ENCODE peak calls at places on chromosomes 4 and X, in seven cellular contexts. B is erythroblast, I is tibial nerve, T is IMR-90, M is K562, C is ovary, E is uterus. G is an unnamed sample.

GRCh38 chrX:147342197-147342596 is 527.7 kb upstream of the CXorf51A start:
- DNase-seq in I (no peak), T (no peak), E (no peak), B (no peak), M (no peak), C (no peak), G (no peak)

GRCh38 chr4:73251384-73251783 is 7.2 kb downstream of the ANKRD17 start:
- DNase-seq in C (no peak), M (no peak), B (peak), E (no peak), T (no peak), I (no peak), G (no peak)

GRCh38 chr4:71559957-71560541 is 221.2 kb downstream of the SLC4A4 start:
- DNase-seq in I (no peak), B (no peak), E (no peak), M (no peak), C (no peak), T (peak), G (no peak)

GRCh38 chrX:102684772-102685520 is 27.3 kb upstream of the GPRASP2 start:
- DNase-seq in I (no peak), B (no peak), E (no peak), C (no peak), M (no peak), T (no peak), G (no peak)

GRCh38 chr4:85734446-85734845 is 259.5 kb downstream of the ARHGAP24 start:
- DNase-seq in B (no peak), I (no peak), E (no peak), C (no peak), T (no peak), M (no peak), G (no peak)

GRCh38 chrX:19697416-19697815 is 182.1 kb upstream of the MAP3K15 start:
- DNase-seq in E (no peak), T (peak), I (no peak), B (no peak), M (no peak), C (no peak), G (no peak)

GRCh38 chrX:19840899-19841648 is 46.3 kb downstream of the SH3KBP1 start:
- DNase-seq in E (no peak), C (no peak), I (no peak), M (no peak), T (no peak), B (peak), G (no peak)

GRCh38 chr4:121107507-121107906 is 35.2 kb upstream of the NDNF start:
- DNase-seq in I (no peak), C (no peak), T (no peak), B (no peak), M (no peak), E (no peak), G (no peak)

GRCh38 chrX:132631579-132632232 is 142.9 kb upstream of the MBNL3 start:
- DNase-seq in I (no peak), E (no peak), T (peak), M (peak), B (peak), C (no peak), G (no peak)

GRCh38 chrX:52852110-52852872 is 15.6 kb downstream of the XAGE3 start:
- DNase-seq in M (no peak), C (no peak), B (no peak), E (no peak), T (peak), I (no peak), G (no peak)

GRCh38 chrX:72125331-72126047 is 6.2 kb downstream of the RTL5 start:
- DNase-seq in I (no peak), M (no peak), E (no peak), C (no peak), B (peak), T (no peak), G (no peak)

GRCh38 chr4:67332627-67333026 is 212.7 kb downstream of the CENPC start:
- DNase-seq in T (no peak), I (no peak), M (peak), E (no peak), C (no peak), B (peak), G (no peak)

GRCh38 chr4:108030332-108030731 is 40.6 kb downstream of the HADH start:
- DNase-seq in B (peak), C (no peak), E (no peak), I (peak), M (peak), T (peak), G (no peak)

GRCh38 chr4:41757521-41758156 is 9.1 kb upstream of the PHOX2B start:
- DNase-seq in C (no peak), M (no peak), I (no peak), E (no peak), B (no peak), T (no peak), G (peak)

GRCh38 chrX:148609766-148610698 is 109.6 kb downstream of the AFF2 start:
- DNase-seq in B (no peak), E (no peak), T (no peak), C (no peak), M (no peak), I (no peak), G (no peak)

GRCh38 chr4:88573995-88574394 is 18.3 kb upstream of the HERC3 start:
- DNase-seq in T (peak), M (no peak), I (no peak), C (no peak), E (no peak), B (no peak), G (no peak)

GRCh38 chr4:173735585-173735984 is 205.6 kb upstream of the HAND2 start:
- DNase-seq in E (no peak), I (no peak), B (no peak), M (no peak), T (no peak), C (no peak), G (no peak)

GRCh38 chrX:22534643-22535042 is 261.9 kb downstream of the CBLL2 start:
- DNase-seq in I (no peak), E (peak), T (peak), M (no peak), C (no peak), B (no peak), G (no peak)

GRCh38 chr4:18934197-18934596 is 912.6 kb upstream of the LCORL start:
- DNase-seq in T (no peak), B (no peak), M (no peak), C (no peak), E (no peak), I (no peak), G (no peak)

GRCh38 chrX:17529349-17529748 is 154.3 kb downstream of the NHS start:
- DNase-seq in B (no peak), T (no peak), M (no peak), C (no peak), E (no peak), I (no peak), G (no peak)

GRCh38 chrX:154046262-154046771 is 26.6 kb upstream of the IRAK1 start:
- DNase-seq in T (peak), C (peak), M (no peak), E (peak), I (peak), B (no peak), G (no peak)

GRCh38 chr4:104942990-104943758 is 203.5 kb upstream of the TET2 start:
- DNase-seq in I (no peak), T (no peak), C (no peak), E (no peak), M (no peak), B (peak), G (no peak)

GRCh38 chr4:39892988-39893692 is 84.6 kb downstream of the PDS5A start:
- DNase-seq in C (no peak), E (no peak), B (no peak), M (no peak), T (no peak), I (no peak), G (no peak)

GRCh38 chr4:16034010-16034829 is 49.6 kb downstream of the PROM1 start:
- DNase-seq in C (no peak), E (no peak), I (no peak), T (peak), M (no peak), B (no peak), G (no peak)

GRCh38 chrX:67917412-67918010 is 373.7 kb downstream of the AR start:
- DNase-seq in M (no peak), B (no peak), E (no peak), C (no peak), I (no peak), T (no peak), G (no peak)

GRCh38 chr4:117324851-117325491 is 239.6 kb upstream of the TRAM1L1 start:
- DNase-seq in M (no peak), B (no peak), T (peak), E (no peak), C (no peak), I (no peak), G (no peak)

GRCh38 chrX:71619193-71619592 is 882 bp upstream of the CXCR3 start:
- DNase-seq in M (no peak), I (no peak), E (no peak), T (no peak), B (no peak), C (no peak), G (no peak)

GRCh38 chr4:1419708-1420107 is 13.5 kb upstream of the NKX1-1 start:
- DNase-seq in E (no peak), C (no peak), T (no peak), I (no peak), M (no peak), B (no peak), G (no peak)

GRCh38 chrX:39196192-39197102 is 395.2 kb downstream of the MID1IP1 start:
- DNase-seq in M (peak), I (peak), E (peak), B (peak), T (peak), C (no peak), G (peak)

GRCh38 chr4:113758361-113758760 is 3.2 kb downstream of the CAMK2D start:
- DNase-seq in E (no peak), T (peak), B (no peak), I (no peak), M (no peak), C (no peak), G (no peak)

DNA sequence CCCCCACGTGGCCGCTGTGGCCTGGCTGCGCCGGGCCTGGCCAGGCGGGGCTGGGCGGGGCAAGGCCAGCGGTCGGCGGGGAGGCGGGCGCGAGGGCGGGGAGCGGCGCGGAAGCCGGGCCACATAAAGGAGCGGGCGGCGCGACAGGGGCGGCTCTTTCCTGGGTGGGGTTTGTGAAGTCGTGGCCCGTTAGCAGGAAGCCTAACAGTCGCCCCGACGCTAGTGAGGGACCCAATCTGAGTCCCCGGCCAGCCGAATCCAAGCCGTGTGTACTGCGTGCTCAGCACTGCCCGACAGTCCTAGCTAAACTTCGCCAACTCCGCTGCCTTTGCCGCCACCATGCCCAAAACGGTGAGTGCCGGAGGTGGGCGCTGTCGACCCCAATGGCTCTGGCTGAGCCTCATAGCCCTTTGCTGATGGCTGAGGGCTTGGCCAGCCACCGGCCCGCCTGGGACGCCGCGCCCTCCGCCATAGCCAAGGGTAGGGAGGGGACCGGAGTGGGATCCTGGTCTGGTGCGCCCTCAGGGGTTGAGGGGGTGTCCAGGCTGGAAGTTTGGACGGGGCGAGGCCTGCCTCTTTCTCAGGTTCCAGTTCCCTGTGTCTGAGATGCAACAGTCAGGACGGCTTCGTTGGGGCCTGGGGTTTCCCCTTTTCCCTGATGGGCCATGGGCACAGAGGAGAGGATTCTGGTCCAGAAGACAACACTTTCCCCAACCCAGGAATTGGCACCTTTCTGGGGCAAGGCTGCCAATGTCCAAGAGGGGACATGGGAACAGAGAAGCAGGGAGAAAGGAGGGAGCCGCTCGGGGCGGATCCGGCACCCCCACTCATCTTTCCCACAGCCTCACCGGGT is at the start of gene MSN:
- DNase-seq in E (peak), B (peak), I (peak), C (peak), M (peak), T (peak), G (peak)
- TF ChIP-seq POLR2A in E (peak), B (peak), I (peak), C (peak), M (peak), T (peak), G (peak)

GRCh38 chrX:150692837-150693781 is at the start of gene MTMR1:
- DNase-seq in E (peak), M (peak), B (peak), I (no peak), C (peak), T (no peak), G (no peak)
- TF ChIP-seq POLR2A in E (no peak), M (no peak), B (no peak), I (no peak), C (no peak), T (peak), G (no peak)

DNA sequence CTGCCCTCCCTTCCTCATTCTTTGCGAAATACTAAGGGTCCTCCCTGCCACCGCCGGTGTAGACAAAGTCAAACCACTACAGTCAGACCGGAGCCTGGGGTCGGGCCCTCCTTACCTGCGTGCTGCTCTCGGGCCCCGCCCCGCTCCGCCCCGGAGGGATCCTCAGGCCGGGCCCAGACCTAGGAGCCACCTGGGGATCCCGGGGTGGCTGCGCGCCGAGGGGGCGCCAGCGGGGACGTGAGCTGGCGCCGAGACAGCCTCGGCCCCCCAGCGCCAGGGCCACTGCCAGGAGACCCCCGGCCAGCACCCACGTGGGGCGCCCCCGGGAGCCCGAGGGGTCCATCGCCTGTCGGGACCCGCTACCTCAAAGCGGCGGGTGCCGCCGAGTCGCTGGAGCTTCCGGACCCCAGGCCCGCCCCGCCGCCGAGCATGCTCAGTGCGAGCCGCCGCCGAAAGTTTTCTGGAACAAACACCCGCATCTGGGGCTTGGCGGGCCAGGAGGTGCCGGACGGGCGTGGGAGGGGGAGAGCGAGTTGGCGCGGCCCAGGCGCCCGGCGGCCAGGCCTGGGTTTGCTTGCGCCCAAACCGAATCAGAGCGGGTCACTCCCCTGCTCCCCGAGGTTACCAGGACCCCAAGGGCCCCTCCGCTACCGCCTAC is at the start of gene EVC2:
- DNase-seq in I (peak), M (no peak), B (no peak), E (peak), T (peak), C (peak), G (no peak)
- TF ChIP-seq POLR2A in I (peak), M (no peak), B (no peak), E (peak), T (peak), C (peak), G (no peak)

GRCh38 chrX:119757979-119758681 is at the start of gene SOWAHD:
- DNase-seq in I (no peak), C (peak), B (no peak), M (peak), T (no peak), E (peak), G (peak)
- TF ChIP-seq POLR2A in I (no peak), C (no peak), B (no peak), M (no peak), T (no peak), E (no peak), G (no peak)

DNA sequence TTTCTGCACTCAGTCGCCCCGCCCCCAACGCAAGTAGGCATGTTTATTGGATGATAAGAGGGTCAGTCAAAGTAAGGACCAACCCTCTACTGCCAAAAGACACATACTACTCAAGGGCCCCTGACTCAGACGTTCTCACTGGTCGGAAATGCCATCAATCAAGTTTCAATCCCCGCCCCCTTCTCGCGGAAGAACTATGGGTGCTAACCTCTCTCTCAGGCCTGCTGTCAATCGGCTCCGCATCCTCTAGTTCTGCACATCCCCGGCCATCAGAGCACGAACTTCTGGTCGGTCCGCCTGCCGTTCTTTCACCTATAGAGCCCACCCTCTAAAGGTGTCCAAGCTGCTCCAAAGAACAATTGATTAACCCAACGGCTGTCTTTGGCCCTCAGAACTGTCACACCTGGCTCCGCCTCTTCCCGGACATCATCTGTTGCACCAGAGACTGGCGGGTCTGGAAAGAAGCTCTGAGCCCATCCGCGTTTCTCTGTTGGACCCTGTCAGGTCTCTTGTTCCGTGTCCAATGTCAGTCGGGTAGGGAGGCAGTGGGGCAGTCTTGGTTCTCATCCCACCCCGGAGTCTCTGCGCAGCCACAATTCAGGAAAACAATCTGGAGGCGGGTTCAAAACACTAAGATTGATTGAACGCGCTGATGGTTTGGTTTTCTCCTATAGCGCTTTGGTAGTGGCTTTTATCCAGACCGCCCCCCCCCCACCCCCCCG is 15.2 kb downstream of the NDUFB11 start:
- DNase-seq in I (peak), B (peak), M (peak), C (peak), T (peak), E (peak), G (peak)
- TF ChIP-seq POLR2A in I (peak), B (peak), M (peak), C (peak), T (no peak), E (no peak), G (peak)

G was measured in H54.